ENCODE peak calls at places on chromosomes 2 and 18, in seven cellular contexts. V is ovary; L is WTC11; W is CD4-positive, alpha-beta T cell; M is AG10803; X is RWPE1; I is colonic mucosa. C is an unnamed sample.

GRCh38 chr2:74045454-74045853 is 60.7 kb downstream of the TET3 start:
- DNase-seq in L (no peak), M (peak), X (no peak), I (no peak), V (no peak), W (no peak), C (no peak)

GRCh38 chr2:186570587-186570986 is 19.3 kb upstream of the ITGAV start:
- DNase-seq in I (no peak), V (no peak), X (peak), W (no peak), M (peak), L (no peak), C (no peak)

GRCh38 chr2:233033672-233034071 is 1.2 kb downstream of the NEU2 start:
- DNase-seq in I (no peak), L (no peak), M (peak), V (no peak), X (no peak), W (no peak), C (no peak)

GRCh38 chr2:38620282-38620977 is 17.7 kb upstream of the HNRNPLL start:
- DNase-seq in V (no peak), M (peak), L (no peak), X (no peak), W (no peak), I (no peak), C (no peak)

GRCh38 chr2:36044389-36044788 is 311.2 kb upstream of the CRIM1 start:
- DNase-seq in W (no peak), I (no peak), X (no peak), M (no peak), V (no peak), L (no peak), C (no peak)

GRCh38 chr2:231370749-231371429 is 24.6 kb upstream of the B3GNT7 start:
- DNase-seq in L (peak), V (no peak), I (no peak), X (no peak), M (no peak), W (no peak), C (no peak)

GRCh38 chr2:161303535-161304050 is 4.6 kb upstream of the PSMD14 start:
- DNase-seq in L (no peak), W (no peak), V (no peak), X (no peak), M (no peak), I (no peak), C (no peak)

GRCh38 chr18:28183418-28184078 is 6.6 kb upstream of the CDH2 start:
- DNase-seq in I (no peak), V (no peak), X (no peak), W (no peak), L (no peak), M (peak), C (no peak)

GRCh38 chr2:26942543-26943295 is 27.7 kb upstream of the MAPRE3 start:
- DNase-seq in V (peak), X (peak), I (peak), L (peak), W (peak), M (peak), C (peak)

GRCh38 chr2:119432882-119433522 is 1.3 kb downstream of the TMEM37 start:
- DNase-seq in W (no peak), X (no peak), L (no peak), I (no peak), M (no peak), V (no peak), C (no peak)

GRCh38 chr18:78192044-78192443 is 787.6 kb upstream of the SALL3 start:
- DNase-seq in X (no peak), M (no peak), V (no peak), L (peak), I (peak), W (no peak), C (no peak)

GRCh38 chr2:37457401-37457901 is 113.0 kb downstream of the QPCT start:
- DNase-seq in X (no peak), V (no peak), W (no peak), L (no peak), I (no peak), M (peak), C (no peak)

GRCh38 chr2:201363857-201364560 is 6.9 kb upstream of the FLACC1 start:
- DNase-seq in V (no peak), I (no peak), L (no peak), M (peak), W (no peak), X (peak), C (no peak)

DNA sequence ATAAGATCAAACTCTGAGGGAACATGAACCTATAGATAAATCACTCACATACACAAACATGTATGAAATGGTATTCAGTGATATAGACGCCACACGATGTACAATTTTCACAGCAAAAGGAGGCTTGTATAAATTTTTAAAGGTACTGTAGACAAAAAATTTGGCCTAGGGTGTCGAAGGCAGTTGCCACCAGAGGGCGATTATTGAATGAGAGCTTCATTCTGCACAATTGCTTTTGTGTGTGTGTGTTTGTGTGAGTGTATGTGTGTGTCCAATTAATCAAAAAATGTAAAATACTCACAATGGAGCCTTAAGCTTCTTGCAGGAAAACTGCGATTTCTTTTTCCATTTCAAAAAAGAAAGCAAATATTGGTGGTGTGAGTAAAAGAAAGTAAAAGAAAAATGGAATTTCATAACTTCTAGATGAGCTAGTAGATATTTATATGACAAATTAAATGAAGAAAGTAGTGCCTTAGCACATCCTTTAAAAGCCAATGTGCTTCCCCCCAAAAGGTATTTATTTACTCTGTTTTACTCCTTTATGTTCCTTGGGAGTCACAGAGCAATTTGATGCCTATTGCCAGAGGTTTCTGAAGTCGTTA is 800.1 kb downstream of the SATB2 start:
- DNase-seq in W (no peak), M (peak), V (no peak), I (peak), X (peak), L (peak), C (peak)
- TF ChIP-seq CTCF in W (no peak), M (peak), V (no peak), I (peak), X (peak), L (peak), C (peak)

GRCh38 chr2:23294238-23294637 is 90.7 kb upstream of the KLHL29 start:
- DNase-seq in V (no peak), L (no peak), I (no peak), M (no peak), W (no peak), X (no peak), C (no peak)
- TF ChIP-seq CTCF in V (no peak), L (no peak), I (no peak), M (no peak), W (no peak), X (no peak), C (no peak)

GRCh38 chr2:184363213-184363612 is 235.1 kb upstream of the ZNF804A start:
- DNase-seq in X (no peak), W (no peak), I (no peak), L (no peak), M (no peak), V (no peak), C (no peak)
- TF ChIP-seq CTCF in X (no peak), W (no peak), I (no peak), L (no peak), M (no peak), V (no peak), C (no peak)

DNA sequence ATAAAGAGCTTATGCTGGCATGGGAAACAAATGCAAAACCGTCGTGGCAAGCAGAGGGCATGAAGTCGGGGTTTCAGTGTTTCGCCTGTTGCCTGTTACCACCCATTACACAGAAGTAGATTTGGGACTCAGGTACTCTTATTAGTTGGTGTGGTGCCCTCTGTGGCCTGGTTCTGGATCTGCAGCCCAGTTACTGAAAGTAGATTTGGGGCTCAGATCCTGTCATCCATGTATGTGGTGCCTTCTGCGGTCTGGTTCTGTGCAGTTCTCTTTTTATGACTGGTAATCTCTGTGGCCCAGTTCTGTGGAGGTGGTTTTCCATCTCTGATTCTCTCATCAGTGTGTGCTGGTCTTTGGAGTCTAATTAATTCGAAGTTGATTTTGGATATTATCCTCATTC is 45.2 kb downstream of the ADNP2 start:
- DNase-seq in L (peak), X (no peak), M (no peak), V (no peak), W (no peak), I (no peak), C (no peak)
- TF ChIP-seq CTCF in L (peak), X (peak), M (peak), V (no peak), W (peak), I (peak), C (peak)

GRCh38 chr18:70450658-70451253 is 161.9 kb downstream of the SOCS6 start:
- DNase-seq in M (peak), W (no peak), I (no peak), V (no peak), X (peak), L (no peak), C (no peak)
- TF ChIP-seq CTCF in M (peak), W (no peak), I (peak), V (no peak), X (peak), L (peak), C (peak)